ENCODE peak calls at places on chromosomes 1 and 21, in five cellular contexts. B, O, W, N and A are unnamed samples. For H3K36me3 and H3K9me3, the result is how much of the 10 kb centered on the place peaks cover.

GRCh38 chr1:76176020-76176419 is 101.5 kb downstream of the ST6GALNAC3 start:
- DNase-seq in B (no peak), N (no peak), W (no peak), O (no peak), A (no peak)

GRCh38 chr1:197838836-197839235 is 63.6 kb upstream of the DENND1B start:
- DNase-seq in O (peak), N (peak), W (no peak), B (no peak), A (no peak)

GRCh38 chr1:155093938-155094621 is 15.4 kb downstream of the EFNA3 start:
- DNase-seq in N (peak), O (peak), B (no peak), W (no peak), A (no peak)

GRCh38 chr1:10918531-10918930 is 93.9 kb upstream of the TARDBP start:
- DNase-seq in B (no peak), W (no peak), N (peak), O (no peak), A (no peak)

GRCh38 chr1:221543529-221544120 is 198.3 kb downstream of the DUSP10 start:
- DNase-seq in O (peak), W (no peak), N (peak), B (no peak), A (no peak)

GRCh38 chr1:160819186-160819585 is 23.2 kb downstream of the LY9 start:
- DNase-seq in O (no peak), N (no peak), B (no peak), W (no peak), A (no peak)

GRCh38 chr21:42079939-42080787 is 9.0 kb downstream of the UMODL1 start:
- DNase-seq in W (no peak), B (no peak), O (no peak), N (peak), A (no peak)

GRCh38 chr1:35646043-35646442 is 4.7 kb upstream of the PSMB2 start:
- DNase-seq in O (no peak), B (no peak), N (no peak), W (no peak), A (no peak)

GRCh38 chr1:20785907-20786309 is 1.2 kb downstream of the HP1BP3 start:
- DNase-seq in N (peak), O (no peak), B (no peak), W (no peak), A (no peak)

GRCh38 chr1:215824245-215824644 is 257.1 kb downstream of the KCTD3 start:
- DNase-seq in N (no peak), B (no peak), O (no peak), W (no peak), A (no peak)

GRCh38 chr21:38498057-38498833 is at the start of gene ERG:
- DNase-seq in W (no peak), B (no peak), N (no peak), O (no peak), A (no peak)

GRCh38 chr1:9746211-9746610 is 77.6 kb downstream of the CLSTN1 start:
- DNase-seq in W (no peak), O (no peak), B (no peak), N (no peak), A (no peak)

GRCh38 chr1:183417691-183418491 is at the start of gene NMNAT2:
- DNase-seq in B (no peak), O (no peak), W (no peak), N (no peak), A (no peak)

GRCh38 chr1:171158089-171158488 is 27.0 kb upstream of the FMO2 start:
- DNase-seq in B (no peak), W (no peak), O (no peak), N (no peak), A (no peak)

GRCh38 chr1:36323636-36324321 is at the start of gene EVA1B:
- DNase-seq in N (peak), W (no peak), B (peak), O (peak), A (peak)

GRCh38 chr1:93489756-93490155 is 41.8 kb downstream of the FNBP1L start:
- DNase-seq in B (no peak), O (peak), N (peak), W (no peak), A (no peak)

GRCh38 chr1:7293702-7294630 is 477.1 kb upstream of the VAMP3 start:
- DNase-seq in N (no peak), O (no peak), B (no peak), W (no peak), A (no peak)

GRCh38 chr1:38031513-38031866 is 15.1 kb downstream of the POU3F1 start:
- DNase-seq in W (no peak), B (no peak), O (no peak), N (no peak), A (no peak)

DNA sequence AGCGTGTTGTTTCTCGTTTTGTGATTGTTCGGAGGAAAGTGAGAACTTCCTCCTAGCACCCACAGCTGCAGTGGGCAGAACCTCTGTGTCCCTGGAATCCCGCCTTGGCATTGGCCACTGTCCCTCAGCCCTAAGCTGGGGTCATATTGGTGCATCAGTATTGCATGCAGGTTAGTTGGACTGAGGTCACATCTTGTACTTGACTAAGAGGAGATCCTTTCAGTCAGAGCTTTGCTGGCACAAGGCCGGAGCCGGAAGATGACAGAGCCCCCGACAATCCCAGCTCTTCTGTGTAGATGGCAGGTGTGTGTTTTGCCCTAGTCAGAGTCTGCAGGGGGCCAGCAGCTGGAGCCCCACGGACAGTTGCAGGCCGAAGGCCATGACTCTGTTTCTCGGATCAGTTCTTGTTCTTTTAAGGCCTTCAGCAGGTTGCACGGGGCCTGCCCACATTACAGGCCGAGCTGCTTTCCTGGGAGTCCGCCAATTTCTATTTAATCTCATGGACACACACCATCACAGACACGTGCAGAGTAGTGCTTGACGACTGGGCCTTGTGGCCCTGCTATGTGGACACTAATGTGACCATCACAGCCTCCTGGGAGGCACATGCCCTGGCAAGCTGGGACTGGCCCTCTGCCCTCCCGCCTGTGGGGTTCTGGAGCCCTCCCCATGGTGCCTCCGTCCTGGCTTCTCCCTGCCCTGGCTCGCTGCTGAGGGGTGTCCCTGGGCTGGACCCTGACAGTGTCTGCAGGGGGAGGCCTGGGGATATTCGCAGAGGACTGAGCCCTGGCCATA is 14.9 kb downstream of the SNAP47 start:
- DNase-seq in N (no peak), W (no peak), O (no peak), B (no peak), A (no peak)
- H3K36me3 ChIP-seq in N (under half), W (under half), O (under half), B (under half), A (under half)

DNA sequence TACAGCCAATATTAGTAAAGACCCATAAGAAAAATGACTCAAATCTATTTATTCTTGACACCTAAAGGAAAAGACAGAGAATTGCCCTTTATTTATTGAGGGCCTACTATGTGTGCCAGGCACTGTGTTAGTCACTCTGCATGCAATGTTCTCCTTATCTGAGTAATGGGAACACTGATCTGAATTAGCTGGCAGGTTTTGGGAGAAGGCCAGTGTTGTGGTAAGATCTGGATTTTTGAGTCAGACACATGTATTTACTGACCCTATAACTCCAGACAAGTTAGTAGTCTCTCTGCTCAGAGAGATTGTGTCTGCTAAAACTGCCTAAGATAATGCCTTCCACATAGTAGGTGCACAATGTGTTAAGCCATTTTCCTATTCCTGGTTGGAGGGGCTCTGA is 17.3 kb downstream of the LCE4A start:
- DNase-seq in W (no peak), N (no peak), O (peak), B (no peak), A (no peak)
- H3K9me3 ChIP-seq in W (under half), N (under half), O (under half), B (under half), A (under half)

GRCh38 chr1:109226078-109226445 is 12.3 kb downstream of the SARS1 start:
- DNase-seq in N (no peak), B (no peak), W (no peak), O (peak), A (no peak)

GRCh38 chr1:109231085-109231484 is 17.4 kb downstream of the SARS1 start:
- DNase-seq in W (no peak), B (no peak), O (no peak), N (no peak), A (no peak)

GRCh38 chr1:109225248-109226077 is 11.7 kb downstream of the SARS1 start:
- DNase-seq in B (no peak), N (no peak), W (no peak), O (no peak), A (no peak)

GRCh38 chr1:109228167-109228566 is 14.4 kb downstream of the SARS1 start:
- DNase-seq in W (no peak), B (no peak), N (peak), O (no peak), A (no peak)

DNA sequence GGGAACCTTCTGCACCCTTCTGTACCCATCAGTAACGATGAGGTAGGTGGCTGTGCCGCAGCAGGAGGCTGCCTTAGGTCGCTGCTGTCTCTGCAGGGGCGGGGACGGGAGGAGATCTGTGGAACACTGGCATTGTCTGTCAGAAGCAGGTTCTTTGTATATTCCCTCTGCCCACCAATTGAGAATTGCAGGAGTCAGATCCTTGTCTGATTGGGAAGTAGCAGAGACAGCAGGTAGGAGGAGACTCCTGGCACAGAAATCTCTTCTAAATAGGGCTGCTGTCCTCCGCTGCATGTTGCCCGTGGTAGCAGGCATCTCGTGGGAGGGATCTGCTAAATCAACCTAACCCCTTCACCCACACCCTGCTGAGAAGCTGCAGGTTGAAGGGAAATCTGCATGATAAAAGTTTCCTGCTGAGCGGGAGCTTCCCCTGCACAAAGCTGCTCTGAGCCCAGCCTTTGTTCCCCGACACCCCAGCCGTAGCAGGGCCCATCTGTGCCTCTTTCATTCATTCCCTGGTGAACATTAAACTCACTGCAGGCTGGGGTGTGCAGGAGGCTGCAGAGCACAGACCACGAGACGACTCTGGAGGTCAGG is 15.9 kb downstream of the SARS1 start:
- DNase-seq in W (no peak), O (no peak), N (no peak), B (no peak), A (no peak)
- H3K36me3 ChIP-seq in W (under half), O (half or more), N (under half), B (half or more), A (half or more)

DNA sequence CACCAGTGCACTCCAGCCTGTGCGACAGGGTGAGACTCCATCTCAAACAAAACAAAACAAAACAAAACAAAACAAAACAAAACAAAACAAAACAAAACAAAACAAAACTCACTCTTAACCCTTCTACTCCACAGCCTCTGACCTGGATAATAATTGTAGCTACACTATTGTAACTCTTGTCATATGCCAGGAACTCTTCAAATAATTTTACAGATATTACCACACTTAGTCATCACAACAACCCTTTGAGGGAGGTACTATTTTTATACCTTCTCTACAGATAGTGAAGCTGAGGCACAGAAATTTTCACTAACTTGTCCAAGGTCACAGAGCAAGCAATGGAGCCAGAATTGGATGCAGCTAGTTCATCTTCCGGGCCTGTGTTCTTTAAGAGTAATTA is 547.8 kb downstream of the ADGRL2 start:
- DNase-seq in N (no peak), B (no peak), W (no peak), O (no peak), A (no peak)
- H3K9me3 ChIP-seq in N (under half), B (under half), W (under half), O (under half), A (under half)